ENCODE peak calls at places on chromosomes 3 and 15, in eight cellular contexts. One of them, this sample, is unnamed.

GRCh38 chr15:48367483-48367882 is 36.3 kb downstream of the DUT start:
- DNase-seq in activated T-helper 1 cell treated with anti-CD3 and anti-CD28 coated beads, Interleukin-12 subunit alpha, Interleukin-12 subunit beta, Interleukin-2, Interleukin-4 antibody, amounts not matched to agents 30 ng/mL and 10 ng/mL and 1 ng/mL, durations not matched to agents 14 hours and 24 hours and 36 hours: no peak
- DNase-seq in EL: no peak
- DNase-seq in activated CD4-positive, alpha-beta T cell treated with anti-CD3 and anti-CD28 coated beads, Interleukin-2, amount 50 U/mL, for 1 hour: no peak
- DNase-seq in NT2/D1: no peak
- DNase-seq in tibial nerve: no peak
- DNase-seq in pulmonary artery endothelial cell: no peak
- DNase-seq in NCI-H82: no peak
- DNase-seq in this sample: no peak

GRCh38 chr3:141538568-141538967 is 51.7 kb downstream of the RASA2 start:
- DNase-seq in pulmonary artery endothelial cell: no peak
- DNase-seq in activated T-helper 1 cell treated with anti-CD3 and anti-CD28 coated beads, Interleukin-12 subunit alpha, Interleukin-12 subunit beta, Interleukin-2, Interleukin-4 antibody, amounts not matched to agents 30 ng/mL and 10 ng/mL and 1 ng/mL, durations not matched to agents 14 hours and 24 hours and 36 hours: no peak
- DNase-seq in NCI-H82: no peak
- DNase-seq in EL: no peak
- DNase-seq in activated CD4-positive, alpha-beta T cell treated with anti-CD3 and anti-CD28 coated beads, Interleukin-2, amount 50 U/mL, for 1 hour: no peak
- DNase-seq in tibial nerve: no peak
- DNase-seq in NT2/D1: no peak
- DNase-seq in this sample: no peak

GRCh38 chr3:53704363-53704725 is 141.9 kb downstream of the CHDH start:
- DNase-seq in activated CD4-positive, alpha-beta T cell treated with anti-CD3 and anti-CD28 coated beads, Interleukin-2, amount 50 U/mL, for 1 hour: no peak
- DNase-seq in NCI-H82: no peak
- DNase-seq in activated T-helper 1 cell treated with anti-CD3 and anti-CD28 coated beads, Interleukin-12 subunit alpha, Interleukin-12 subunit beta, Interleukin-2, Interleukin-4 antibody, amounts not matched to agents 30 ng/mL and 10 ng/mL and 1 ng/mL, durations not matched to agents 14 hours and 24 hours and 36 hours: no peak
- DNase-seq in pulmonary artery endothelial cell: no peak
- DNase-seq in tibial nerve: no peak
- DNase-seq in NT2/D1: no peak
- DNase-seq in EL: no peak
- DNase-seq in this sample: peak; percentile 48

GRCh38 chr3:55485208-55485791 is 1.8 kb downstream of the WNT5A start:
- DNase-seq in tibial nerve: peak; percentile 48
- DNase-seq in activated T-helper 1 cell treated with anti-CD3 and anti-CD28 coated beads, Interleukin-12 subunit alpha, Interleukin-12 subunit beta, Interleukin-2, Interleukin-4 antibody, amounts not matched to agents 30 ng/mL and 10 ng/mL and 1 ng/mL, durations not matched to agents 14 hours and 24 hours and 36 hours: peak; percentile 12
- DNase-seq in pulmonary artery endothelial cell: no peak
- DNase-seq in NCI-H82: peak; percentile 78
- DNase-seq in activated CD4-positive, alpha-beta T cell treated with anti-CD3 and anti-CD28 coated beads, Interleukin-2, amount 50 U/mL, for 1 hour: no peak
- DNase-seq in EL: peak; percentile 88
- DNase-seq in NT2/D1: no peak
- DNase-seq in this sample: no peak

GRCh38 chr15:57323806-57324589 is 52.3 kb upstream of the CGNL1 start:
- DNase-seq in activated T-helper 1 cell treated with anti-CD3 and anti-CD28 coated beads, Interleukin-12 subunit alpha, Interleukin-12 subunit beta, Interleukin-2, Interleukin-4 antibody, amounts not matched to agents 30 ng/mL and 10 ng/mL and 1 ng/mL, durations not matched to agents 14 hours and 24 hours and 36 hours: no peak
- DNase-seq in NT2/D1: no peak
- DNase-seq in tibial nerve: peak; percentile 39
- DNase-seq in activated CD4-positive, alpha-beta T cell treated with anti-CD3 and anti-CD28 coated beads, Interleukin-2, amount 50 U/mL, for 1 hour: no peak
- DNase-seq in EL: peak; percentile 92
- DNase-seq in NCI-H82: peak; percentile 88
- DNase-seq in pulmonary artery endothelial cell: no peak
- DNase-seq in this sample: no peak

GRCh38 chr3:15292765-15293522 is 39.4 kb downstream of the SH3BP5 start:
- DNase-seq in NT2/D1: no peak
- DNase-seq in pulmonary artery endothelial cell: peak; percentile 29
- DNase-seq in EL: peak; percentile 51
- DNase-seq in activated CD4-positive, alpha-beta T cell treated with anti-CD3 and anti-CD28 coated beads, Interleukin-2, amount 50 U/mL, for 1 hour: no peak
- DNase-seq in NCI-H82: no peak
- DNase-seq in tibial nerve: peak; percentile 63
- DNase-seq in activated T-helper 1 cell treated with anti-CD3 and anti-CD28 coated beads, Interleukin-12 subunit alpha, Interleukin-12 subunit beta, Interleukin-2, Interleukin-4 antibody, amounts not matched to agents 30 ng/mL and 10 ng/mL and 1 ng/mL, durations not matched to agents 14 hours and 24 hours and 36 hours: no peak
- DNase-seq in this sample: no peak

GRCh38 chr3:9809615-9810356 is at the start of gene TTLL3:
- DNase-seq in EL: peak; percentile 69
- DNase-seq in activated CD4-positive, alpha-beta T cell treated with anti-CD3 and anti-CD28 coated beads, Interleukin-2, amount 50 U/mL, for 1 hour: peak; percentile 38
- DNase-seq in activated T-helper 1 cell treated with anti-CD3 and anti-CD28 coated beads, Interleukin-12 subunit alpha, Interleukin-12 subunit beta, Interleukin-2, Interleukin-4 antibody, amounts not matched to agents 30 ng/mL and 10 ng/mL and 1 ng/mL, durations not matched to agents 14 hours and 24 hours and 36 hours: peak; percentile 22
- DNase-seq in tibial nerve: peak; percentile 77
- DNase-seq in NT2/D1: no peak
- DNase-seq in pulmonary artery endothelial cell: no peak
- DNase-seq in NCI-H82: peak; percentile 75
- DNase-seq in this sample: peak; percentile 72

GRCh38 chr3:195925746-195926145 is 17.4 kb upstream of the TNK2 start:
- DNase-seq in activated T-helper 1 cell treated with anti-CD3 and anti-CD28 coated beads, Interleukin-12 subunit alpha, Interleukin-12 subunit beta, Interleukin-2, Interleukin-4 antibody, amounts not matched to agents 30 ng/mL and 10 ng/mL and 1 ng/mL, durations not matched to agents 14 hours and 24 hours and 36 hours: no peak
- DNase-seq in NCI-H82: no peak
- DNase-seq in tibial nerve: no peak
- DNase-seq in activated CD4-positive, alpha-beta T cell treated with anti-CD3 and anti-CD28 coated beads, Interleukin-2, amount 50 U/mL, for 1 hour: no peak
- DNase-seq in pulmonary artery endothelial cell: no peak
- DNase-seq in NT2/D1: no peak
- DNase-seq in EL: no peak
- DNase-seq in this sample: no peak

GRCh38 chr3:188090626-188091309 is 63.2 kb upstream of the LPP start:
- DNase-seq in NCI-H82: no peak
- DNase-seq in activated CD4-positive, alpha-beta T cell treated with anti-CD3 and anti-CD28 coated beads, Interleukin-2, amount 50 U/mL, for 1 hour: no peak
- DNase-seq in activated T-helper 1 cell treated with anti-CD3 and anti-CD28 coated beads, Interleukin-12 subunit alpha, Interleukin-12 subunit beta, Interleukin-2, Interleukin-4 antibody, amounts not matched to agents 30 ng/mL and 10 ng/mL and 1 ng/mL, durations not matched to agents 14 hours and 24 hours and 36 hours: no peak
- DNase-seq in NT2/D1: no peak
- DNase-seq in EL: no peak
- DNase-seq in tibial nerve: no peak
- DNase-seq in pulmonary artery endothelial cell: no peak
- DNase-seq in this sample: no peak

GRCh38 chr3:163779396-163780344 is 1298.6 kb downstream of the SI start:
- DNase-seq in EL: no peak
- DNase-seq in NT2/D1: no peak
- DNase-seq in activated CD4-positive, alpha-beta T cell treated with anti-CD3 and anti-CD28 coated beads, Interleukin-2, amount 50 U/mL, for 1 hour: no peak
- DNase-seq in NCI-H82: peak; percentile 8
- DNase-seq in pulmonary artery endothelial cell: no peak
- DNase-seq in activated T-helper 1 cell treated with anti-CD3 and anti-CD28 coated beads, Interleukin-12 subunit alpha, Interleukin-12 subunit beta, Interleukin-2, Interleukin-4 antibody, amounts not matched to agents 30 ng/mL and 10 ng/mL and 1 ng/mL, durations not matched to agents 14 hours and 24 hours and 36 hours: no peak
- DNase-seq in tibial nerve: no peak
- DNase-seq in this sample: no peak

GRCh38 chr15:29871401-29871800 is 49.1 kb upstream of the TJP1 start:
- DNase-seq in tibial nerve: no peak
- DNase-seq in pulmonary artery endothelial cell: no peak
- DNase-seq in NCI-H82: no peak
- DNase-seq in NT2/D1: no peak
- DNase-seq in activated T-helper 1 cell treated with anti-CD3 and anti-CD28 coated beads, Interleukin-12 subunit alpha, Interleukin-12 subunit beta, Interleukin-2, Interleukin-4 antibody, amounts not matched to agents 30 ng/mL and 10 ng/mL and 1 ng/mL, durations not matched to agents 14 hours and 24 hours and 36 hours: no peak
- DNase-seq in activated CD4-positive, alpha-beta T cell treated with anti-CD3 and anti-CD28 coated beads, Interleukin-2, amount 50 U/mL, for 1 hour: no peak
- DNase-seq in EL: no peak
- DNase-seq in this sample: no peak

GRCh38 chr3:27219127-27219860 is 149.9 kb downstream of the NEK10 start:
- DNase-seq in activated CD4-positive, alpha-beta T cell treated with anti-CD3 and anti-CD28 coated beads, Interleukin-2, amount 50 U/mL, for 1 hour: no peak
- DNase-seq in NT2/D1: no peak
- DNase-seq in EL: peak; percentile 35
- DNase-seq in activated T-helper 1 cell treated with anti-CD3 and anti-CD28 coated beads, Interleukin-12 subunit alpha, Interleukin-12 subunit beta, Interleukin-2, Interleukin-4 antibody, amounts not matched to agents 30 ng/mL and 10 ng/mL and 1 ng/mL, durations not matched to agents 14 hours and 24 hours and 36 hours: no peak
- DNase-seq in pulmonary artery endothelial cell: no peak
- DNase-seq in NCI-H82: peak; percentile 36
- DNase-seq in tibial nerve: no peak
- DNase-seq in this sample: no peak

GRCh38 chr3:34090876-34091275 is 292.4 kb downstream of the PDCD6IP start:
- DNase-seq in activated T-helper 1 cell treated with anti-CD3 and anti-CD28 coated beads, Interleukin-12 subunit alpha, Interleukin-12 subunit beta, Interleukin-2, Interleukin-4 antibody, amounts not matched to agents 30 ng/mL and 10 ng/mL and 1 ng/mL, durations not matched to agents 14 hours and 24 hours and 36 hours: no peak
- DNase-seq in activated CD4-positive, alpha-beta T cell treated with anti-CD3 and anti-CD28 coated beads, Interleukin-2, amount 50 U/mL, for 1 hour: no peak
- DNase-seq in NT2/D1: no peak
- DNase-seq in NCI-H82: peak; percentile 10
- DNase-seq in EL: no peak
- DNase-seq in tibial nerve: no peak
- DNase-seq in pulmonary artery endothelial cell: no peak
- DNase-seq in this sample: no peak

GRCh38 chr15:78565097-78565950 is at the start of gene CHRNA5:
- DNase-seq in activated CD4-positive, alpha-beta T cell treated with anti-CD3 and anti-CD28 coated beads, Interleukin-2, amount 50 U/mL, for 1 hour: peak; percentile 41
- DNase-seq in NT2/D1: peak; percentile 92
- DNase-seq in EL: peak; percentile 87
- DNase-seq in pulmonary artery endothelial cell: peak; percentile 27
- DNase-seq in NCI-H82: peak; percentile 97
- DNase-seq in tibial nerve: peak; percentile 82
- DNase-seq in activated T-helper 1 cell treated with anti-CD3 and anti-CD28 coated beads, Interleukin-12 subunit alpha, Interleukin-12 subunit beta, Interleukin-2, Interleukin-4 antibody, amounts not matched to agents 30 ng/mL and 10 ng/mL and 1 ng/mL, durations not matched to agents 14 hours and 24 hours and 36 hours: peak; percentile 44
- DNase-seq in this sample: peak; percentile 98

GRCh38 chr3:42071720-42072582 is 19.2 kb upstream of the TRAK1 start:
- DNase-seq in NT2/D1: no peak
- DNase-seq in activated T-helper 1 cell treated with anti-CD3 and anti-CD28 coated beads, Interleukin-12 subunit alpha, Interleukin-12 subunit beta, Interleukin-2, Interleukin-4 antibody, amounts not matched to agents 30 ng/mL and 10 ng/mL and 1 ng/mL, durations not matched to agents 14 hours and 24 hours and 36 hours: no peak
- DNase-seq in tibial nerve: peak; percentile 32
- DNase-seq in pulmonary artery endothelial cell: peak; percentile 83
- DNase-seq in NCI-H82: peak; percentile 72
- DNase-seq in activated CD4-positive, alpha-beta T cell treated with anti-CD3 and anti-CD28 coated beads, Interleukin-2, amount 50 U/mL, for 1 hour: no peak
- DNase-seq in EL: peak; percentile 81
- DNase-seq in this sample: peak; percentile 92

GRCh38 chr15:94293411-94294402 is 62.3 kb downstream of the MCTP2 start:
- DNase-seq in activated CD4-positive, alpha-beta T cell treated with anti-CD3 and anti-CD28 coated beads, Interleukin-2, amount 50 U/mL, for 1 hour: no peak
- DNase-seq in NT2/D1: no peak
- DNase-seq in activated T-helper 1 cell treated with anti-CD3 and anti-CD28 coated beads, Interleukin-12 subunit alpha, Interleukin-12 subunit beta, Interleukin-2, Interleukin-4 antibody, amounts not matched to agents 30 ng/mL and 10 ng/mL and 1 ng/mL, durations not matched to agents 14 hours and 24 hours and 36 hours: no peak
- DNase-seq in tibial nerve: no peak
- DNase-seq in NCI-H82: no peak
- DNase-seq in EL: no peak
- DNase-seq in pulmonary artery endothelial cell: no peak
- DNase-seq in this sample: no peak

GRCh38 chr15:40340740-40341400 is at the start of gene CCDC9B:
- DNase-seq in pulmonary artery endothelial cell: no peak
- DNase-seq in NCI-H82: peak; percentile 82
- DNase-seq in EL: peak; percentile 89
- DNase-seq in tibial nerve: peak; percentile 90
- DNase-seq in NT2/D1: no peak
- DNase-seq in activated CD4-positive, alpha-beta T cell treated with anti-CD3 and anti-CD28 coated beads, Interleukin-2, amount 50 U/mL, for 1 hour: no peak
- DNase-seq in activated T-helper 1 cell treated with anti-CD3 and anti-CD28 coated beads, Interleukin-12 subunit alpha, Interleukin-12 subunit beta, Interleukin-2, Interleukin-4 antibody, amounts not matched to agents 30 ng/mL and 10 ng/mL and 1 ng/mL, durations not matched to agents 14 hours and 24 hours and 36 hours: no peak
- DNase-seq in this sample: peak; percentile 87

GRCh38 chr3:193665370-193665989 is 72.5 kb downstream of the OPA1 start:
- DNase-seq in EL: peak; percentile 26
- DNase-seq in tibial nerve: no peak
- DNase-seq in NT2/D1: no peak
- DNase-seq in NCI-H82: peak; percentile 48
- DNase-seq in activated CD4-positive, alpha-beta T cell treated with anti-CD3 and anti-CD28 coated beads, Interleukin-2, amount 50 U/mL, for 1 hour: no peak
- DNase-seq in pulmonary artery endothelial cell: no peak
- DNase-seq in activated T-helper 1 cell treated with anti-CD3 and anti-CD28 coated beads, Interleukin-12 subunit alpha, Interleukin-12 subunit beta, Interleukin-2, Interleukin-4 antibody, amounts not matched to agents 30 ng/mL and 10 ng/mL and 1 ng/mL, durations not matched to agents 14 hours and 24 hours and 36 hours: no peak
- DNase-seq in this sample: no peak

GRCh38 chr3:52783211-52783555 is 5.8 kb downstream of the ITIH1 start:
- DNase-seq in pulmonary artery endothelial cell: no peak
- DNase-seq in NCI-H82: no peak
- DNase-seq in EL: no peak
- DNase-seq in activated T-helper 1 cell treated with anti-CD3 and anti-CD28 coated beads, Interleukin-12 subunit alpha, Interleukin-12 subunit beta, Interleukin-2, Interleukin-4 antibody, amounts not matched to agents 30 ng/mL and 10 ng/mL and 1 ng/mL, durations not matched to agents 14 hours and 24 hours and 36 hours: no peak
- DNase-seq in tibial nerve: no peak
- DNase-seq in activated CD4-positive, alpha-beta T cell treated with anti-CD3 and anti-CD28 coated beads, Interleukin-2, amount 50 U/mL, for 1 hour: no peak
- DNase-seq in NT2/D1: no peak
- DNase-seq in this sample: no peak

GRCh38 chr3:30493912-30494311 is 112.5 kb upstream of the TGFBR2 start:
- DNase-seq in activated CD4-positive, alpha-beta T cell treated with anti-CD3 and anti-CD28 coated beads, Interleukin-2, amount 50 U/mL, for 1 hour: no peak
- DNase-seq in EL: peak; percentile 61
- DNase-seq in activated T-helper 1 cell treated with anti-CD3 and anti-CD28 coated beads, Interleukin-12 subunit alpha, Interleukin-12 subunit beta, Interleukin-2, Interleukin-4 antibody, amounts not matched to agents 30 ng/mL and 10 ng/mL and 1 ng/mL, durations not matched to agents 14 hours and 24 hours and 36 hours: no peak
- DNase-seq in NT2/D1: no peak
- DNase-seq in NCI-H82: no peak
- DNase-seq in tibial nerve: peak; percentile 43
- DNase-seq in pulmonary artery endothelial cell: no peak
- DNase-seq in this sample: no peak

GRCh38 chr15:25903024-25903581 is 40.0 kb upstream of the ATP10A start:
- DNase-seq in EL: peak; percentile 24
- DNase-seq in pulmonary artery endothelial cell: no peak
- DNase-seq in activated CD4-positive, alpha-beta T cell treated with anti-CD3 and anti-CD28 coated beads, Interleukin-2, amount 50 U/mL, for 1 hour: no peak
- DNase-seq in activated T-helper 1 cell treated with anti-CD3 and anti-CD28 coated beads, Interleukin-12 subunit alpha, Interleukin-12 subunit beta, Interleukin-2, Interleukin-4 antibody, amounts not matched to agents 30 ng/mL and 10 ng/mL and 1 ng/mL, durations not matched to agents 14 hours and 24 hours and 36 hours: no peak
- DNase-seq in tibial nerve: no peak
- DNase-seq in NCI-H82: no peak
- DNase-seq in NT2/D1: no peak
- DNase-seq in this sample: no peak

This sample was measured in lower leg skin.